ENCODE peak calls at places on chromosome 1, in seven cellular contexts. One of them, this sample, is unnamed.

GRCh38 chr1:167054531-167054930 is 35.6 kb downstream of the GPA33 start:
- DNase-seq in M059J: peak; percentile 75
- DNase-seq in activated CD4-positive, alpha-beta T cell treated with anti-CD3 and anti-CD28 coated beads, Interleukin-2, amount 50 U/mL, for 4 hours: no peak
- DNase-seq in RWPE1: no peak
- DNase-seq in GM12891: no peak
- DNase-seq in progenitor cell of endocrine pancreas: no peak
- DNase-seq in heart right ventricle: no peak
- DNase-seq in this sample: no peak

GRCh38 chr1:37858931-37859506 is 373 bp downstream of the MTF1 start:
- DNase-seq in M059J: no peak
- DNase-seq in activated CD4-positive, alpha-beta T cell treated with anti-CD3 and anti-CD28 coated beads, Interleukin-2, amount 50 U/mL, for 4 hours: no peak
- DNase-seq in RWPE1: peak; percentile 47
- DNase-seq in GM12891: no peak
- DNase-seq in progenitor cell of endocrine pancreas: no peak
- DNase-seq in heart right ventricle: no peak
- DNase-seq in this sample: no peak

GRCh38 chr1:244214009-244214967 is 163.2 kb downstream of the ZBTB18 start:
- DNase-seq in M059J: peak; percentile 100
- DNase-seq in activated CD4-positive, alpha-beta T cell treated with anti-CD3 and anti-CD28 coated beads, Interleukin-2, amount 50 U/mL, for 4 hours: no peak
- DNase-seq in RWPE1: peak; percentile 88
- DNase-seq in GM12891: no peak
- DNase-seq in progenitor cell of endocrine pancreas: no peak
- DNase-seq in heart right ventricle: no peak
- DNase-seq in this sample: no peak

GRCh38 chr1:47688631-47689296 is 250.9 kb downstream of the FOXD2 start:
- DNase-seq in M059J: no peak
- DNase-seq in activated CD4-positive, alpha-beta T cell treated with anti-CD3 and anti-CD28 coated beads, Interleukin-2, amount 50 U/mL, for 4 hours: no peak
- DNase-seq in RWPE1: no peak
- DNase-seq in GM12891: no peak
- DNase-seq in progenitor cell of endocrine pancreas: no peak
- DNase-seq in heart right ventricle: no peak
- DNase-seq in this sample: no peak

GRCh38 chr1:35505911-35506798 is 51.0 kb downstream of the KIAA0319L start:
- DNase-seq in M059J: peak; percentile 100
- DNase-seq in activated CD4-positive, alpha-beta T cell treated with anti-CD3 and anti-CD28 coated beads, Interleukin-2, amount 50 U/mL, for 4 hours: peak; percentile 14
- DNase-seq in RWPE1: peak; percentile 8
- DNase-seq in GM12891: peak; percentile 20
- DNase-seq in progenitor cell of endocrine pancreas: no peak
- DNase-seq in heart right ventricle: peak; percentile 9
- DNase-seq in this sample: no peak

GRCh38 chr1:66393586-66394334 is 140.2 kb upstream of the SGIP1 start:
- DNase-seq in M059J: no peak
- DNase-seq in activated CD4-positive, alpha-beta T cell treated with anti-CD3 and anti-CD28 coated beads, Interleukin-2, amount 50 U/mL, for 4 hours: no peak
- DNase-seq in RWPE1: no peak
- DNase-seq in GM12891: no peak
- DNase-seq in progenitor cell of endocrine pancreas: no peak
- DNase-seq in heart right ventricle: no peak
- DNase-seq in this sample: no peak

GRCh38 chr1:240555524-240555923 is 56.4 kb downstream of the GREM2 start:
- DNase-seq in M059J: no peak
- DNase-seq in activated CD4-positive, alpha-beta T cell treated with anti-CD3 and anti-CD28 coated beads, Interleukin-2, amount 50 U/mL, for 4 hours: no peak
- DNase-seq in RWPE1: no peak
- DNase-seq in GM12891: no peak
- DNase-seq in progenitor cell of endocrine pancreas: no peak
- DNase-seq in heart right ventricle: no peak
- DNase-seq in this sample: no peak

GRCh38 chr1:34829250-34829649 is 30.3 kb downstream of the SMIM12 start:
- DNase-seq in M059J: no peak
- DNase-seq in activated CD4-positive, alpha-beta T cell treated with anti-CD3 and anti-CD28 coated beads, Interleukin-2, amount 50 U/mL, for 4 hours: no peak
- DNase-seq in RWPE1: no peak
- DNase-seq in GM12891: no peak
- DNase-seq in progenitor cell of endocrine pancreas: no peak
- DNase-seq in heart right ventricle: no peak
- DNase-seq in this sample: no peak

GRCh38 chr1:156281281-156282142 is 1.1 kb downstream of the SMG5 start:
- DNase-seq in M059J: peak; percentile 45
- DNase-seq in activated CD4-positive, alpha-beta T cell treated with anti-CD3 and anti-CD28 coated beads, Interleukin-2, amount 50 U/mL, for 4 hours: peak; percentile 25
- DNase-seq in RWPE1: no peak
- DNase-seq in GM12891: peak; percentile 41
- DNase-seq in progenitor cell of endocrine pancreas: no peak
- DNase-seq in heart right ventricle: peak; percentile 69
- DNase-seq in this sample: no peak

GRCh38 chr1:41372600-41372993 is 11.4 kb downstream of the FOXO6 start:
- DNase-seq in M059J: no peak
- DNase-seq in activated CD4-positive, alpha-beta T cell treated with anti-CD3 and anti-CD28 coated beads, Interleukin-2, amount 50 U/mL, for 4 hours: no peak
- DNase-seq in RWPE1: no peak
- DNase-seq in GM12891: no peak
- DNase-seq in progenitor cell of endocrine pancreas: no peak
- DNase-seq in heart right ventricle: no peak
- DNase-seq in this sample: no peak

GRCh38 chr1:55987491-55988255 is 591.7 kb downstream of the PLPP3 start:
- DNase-seq in M059J: no peak
- DNase-seq in activated CD4-positive, alpha-beta T cell treated with anti-CD3 and anti-CD28 coated beads, Interleukin-2, amount 50 U/mL, for 4 hours: no peak
- DNase-seq in RWPE1: no peak
- DNase-seq in GM12891: no peak
- DNase-seq in progenitor cell of endocrine pancreas: no peak
- DNase-seq in heart right ventricle: no peak
- DNase-seq in this sample: no peak

GRCh38 chr1:48870596-48870995 is 93.9 kb upstream of the BEND5 start:
- DNase-seq in M059J: no peak
- DNase-seq in activated CD4-positive, alpha-beta T cell treated with anti-CD3 and anti-CD28 coated beads, Interleukin-2, amount 50 U/mL, for 4 hours: no peak
- DNase-seq in RWPE1: no peak
- DNase-seq in GM12891: no peak
- DNase-seq in progenitor cell of endocrine pancreas: no peak
- DNase-seq in heart right ventricle: no peak
- DNase-seq in this sample: no peak

GRCh38 chr1:164611754-164612642 is 53.0 kb downstream of the PBX1 start:
- DNase-seq in M059J: peak; percentile 95
- DNase-seq in activated CD4-positive, alpha-beta T cell treated with anti-CD3 and anti-CD28 coated beads, Interleukin-2, amount 50 U/mL, for 4 hours: no peak
- DNase-seq in RWPE1: peak; percentile 82
- DNase-seq in GM12891: no peak
- DNase-seq in progenitor cell of endocrine pancreas: peak; percentile 33
- DNase-seq in heart right ventricle: peak; percentile 33
- DNase-seq in this sample: peak; percentile 43

GRCh38 chr1:61301824-61302652 is 219.7 kb downstream of the NFIA start:
- DNase-seq in M059J: peak; percentile 2
- DNase-seq in activated CD4-positive, alpha-beta T cell treated with anti-CD3 and anti-CD28 coated beads, Interleukin-2, amount 50 U/mL, for 4 hours: no peak
- DNase-seq in RWPE1: no peak
- DNase-seq in GM12891: no peak
- DNase-seq in progenitor cell of endocrine pancreas: no peak
- DNase-seq in heart right ventricle: no peak
- DNase-seq in this sample: no peak

GRCh38 chr1:113981962-113982931 is 3.0 kb downstream of the OLFML3 start:
- DNase-seq in M059J: peak; percentile 72
- DNase-seq in activated CD4-positive, alpha-beta T cell treated with anti-CD3 and anti-CD28 coated beads, Interleukin-2, amount 50 U/mL, for 4 hours: no peak
- DNase-seq in RWPE1: no peak
- DNase-seq in GM12891: no peak
- DNase-seq in progenitor cell of endocrine pancreas: no peak
- DNase-seq in heart right ventricle: peak; percentile 38
- DNase-seq in this sample: no peak

This sample was measured in NCI-H1930.